ENCODE peak calls at places on chromosome 14, in seven cellular contexts. X is neural crest cell; P is NCI-H345; C is stimulated activated CD4-positive, alpha-beta T cell treated with anti-CD3 and anti-CD28 coated beads, Interleukin-4, amount 100 ng/mL, for 1 hour; S is hypothalamus; R is mesendoderm; L is NCI-H510A. Y is an unnamed sample.

GRCh38 chr14:90546767-90547166 is 149.9 kb downstream of the CALM1 start:
- DNase-seq in P (no peak), L (peak), X (no peak), C (no peak), S (no peak), R (no peak), Y (no peak)

GRCh38 chr14:97712471-97712870 is 915.3 kb downstream of the VRK1 start:
- DNase-seq in C (no peak), P (no peak), S (no peak), R (no peak), L (no peak), X (no peak), Y (no peak)

GRCh38 chr14:54438703-54439102 is 2.5 kb downstream of the CNIH1 start:
- DNase-seq in P (no peak), S (no peak), L (no peak), R (peak), C (no peak), X (no peak), Y (no peak)

GRCh38 chr14:71414631-71415403 is 507.6 kb downstream of the PCNX1 start:
- DNase-seq in X (no peak), C (no peak), R (no peak), S (no peak), L (no peak), P (no peak), Y (no peak)

GRCh38 chr14:30580616-30581282 is 21.8 kb downstream of the G2E3 start:
- DNase-seq in C (no peak), S (no peak), R (no peak), X (no peak), L (no peak), P (no peak), Y (no peak)

GRCh38 chr14:61876362-61877049 is 114.3 kb downstream of the SNAPC1 start:
- DNase-seq in S (no peak), C (no peak), L (no peak), R (no peak), P (peak), X (no peak), Y (peak)

GRCh38 chr14:63562414-63562813 is 19.2 kb upstream of the PPP2R5E start:
- DNase-seq in P (no peak), S (no peak), R (no peak), C (no peak), L (no peak), X (no peak), Y (no peak)

GRCh38 chr14:69792887-69793421 is 4.1 kb downstream of the SLC10A1 start:
- DNase-seq in C (no peak), X (no peak), S (no peak), R (no peak), P (no peak), L (no peak), Y (no peak)

Y was measured in NCI-H774.